ENCODE peak calls at places on chromosomes 7 and 10, in nine cellular contexts. S is dorsolateral prefrontal cortex, T is uterus, V is astrocyte, M is thoracic aorta, Z is cardiac fibroblast, A is nephron progenitor cell, K is cardiac muscle cell, R is neural crest cell. O is an unnamed sample.
A peak's percentile ranks its signal among the peaks of the same experiment; 100 is the strongest.

GRCh38 chr10:119250641-119251314 is 43.4 kb downstream of the GRK5 start:
- DNase-seq in M (no peak), A (no peak), R (no peak), V (peak; percentile 95), K (peak; percentile 85), S (no peak), Z (peak; percentile 94), T (no peak), O (no peak)

GRCh38 chr10:63977329-63977923 is 456.2 kb downstream of the REEP3 start:
- DNase-seq in Z (peak; percentile 57), R (peak; percentile 41), T (no peak), A (peak; percentile 39), M (no peak), V (peak; percentile 2), S (peak; percentile 23), K (peak; percentile 51), O (no peak)

GRCh38 chr10:94631077-94631476 is 52.5 kb upstream of the CYP2C18 start:
- DNase-seq in V (no peak), K (no peak), A (no peak), S (no peak), M (no peak), Z (no peak), R (no peak), T (no peak), O (no peak)

GRCh38 chr7:64618785-64619456 is 47.0 kb upstream of the ZNF107 start:
- DNase-seq in Z (peak; percentile 78), M (no peak), A (no peak), V (peak; percentile 34), T (no peak), K (peak; percentile 83), R (peak; percentile 1), S (no peak), O (no peak)

GRCh38 chr7:2441430-2442058 is 34.7 kb downstream of the GRIFIN start:
- DNase-seq in V (no peak), A (no peak), Z (no peak), K (no peak), M (no peak), T (no peak), R (no peak), S (no peak), O (no peak)

GRCh38 chr7:105298004-105298403 is 90.7 kb downstream of the SRPK2 start:
- DNase-seq in R (no peak), T (no peak), S (no peak), M (no peak), Z (no peak), K (no peak), V (no peak), A (no peak), O (no peak)

GRCh38 chr7:134771889-134772288 is 7.5 kb upstream of the CALD1 start:
- DNase-seq in S (no peak), M (no peak), K (no peak), A (no peak), V (no peak), Z (no peak), T (no peak), R (no peak), O (no peak)

GRCh38 chr7:100089458-100090201 is 861 bp downstream of the COPS6 start:
- DNase-seq in A (no peak), K (no peak), S (no peak), V (no peak), R (no peak), T (no peak), Z (peak; percentile 38), M (no peak), O (no peak)

GRCh38 chr7:105682331-105683070 is 101.2 kb upstream of the EFCAB10 start:
- DNase-seq in A (no peak), V (no peak), Z (no peak), M (no peak), K (peak; percentile 52), S (no peak), T (no peak), R (no peak), O (no peak)

GRCh38 chr7:100484636-100485114 is 948 bp downstream of the NYAP1 start:
- DNase-seq in Z (no peak), V (no peak), A (no peak), R (no peak), S (no peak), T (no peak), M (no peak), K (no peak), O (no peak)

GRCh38 chr7:135217645-135218509 is 6.6 kb upstream of the WDR91 start:
- DNase-seq in R (no peak), S (no peak), K (no peak), T (no peak), A (no peak), M (no peak), Z (no peak), V (no peak), O (no peak)

GRCh38 chr7:19920705-19921104 is 147.3 kb upstream of the TMEM196 start:
- DNase-seq in S (no peak), V (no peak), R (no peak), A (no peak), T (no peak), Z (no peak), M (no peak), K (no peak), O (no peak)

GRCh38 chr7:130888017-130888371 is 154.0 kb upstream of the KLF14 start:
- DNase-seq in V (no peak), R (no peak), Z (peak; percentile 56), A (no peak), T (no peak), M (no peak), K (peak; percentile 48), S (no peak), O (no peak)

GRCh38 chr7:130838738-130839137 is 104.7 kb upstream of the KLF14 start:
- DNase-seq in V (peak; percentile 96), M (no peak), Z (peak; percentile 97), A (no peak), R (no peak), S (no peak), T (no peak), K (peak; percentile 45), O (no peak)

GRCh38 chr10:76942556-76943416 is 694.8 kb downstream of the KCNMA1 start:
- DNase-seq in M (no peak), V (no peak), R (no peak), Z (peak; percentile 43), S (no peak), A (no peak), T (no peak), K (peak; percentile 17), O (no peak)

GRCh38 chr10:23198940-23199767 is 7.0 kb downstream of the PTF1A start:
- DNase-seq in M (no peak), S (no peak), V (no peak), Z (peak; percentile 25), R (no peak), K (no peak), A (peak; percentile 46), T (no peak), O (no peak)

GRCh38 chr7:157008206-157009169 is 2.0 kb downstream of the MNX1 start:
- DNase-seq in S (no peak), K (no peak), R (no peak), A (no peak), V (no peak), T (no peak), M (no peak), Z (no peak), O (no peak)

GRCh38 chr10:131435760-131436448 is 124.4 kb upstream of the TCERG1L start:
- DNase-seq in V (no peak), R (no peak), Z (no peak), K (no peak), A (no peak), T (no peak), S (no peak), M (no peak), O (no peak)

GRCh38 chr7:34523233-34523918 is 134.6 kb upstream of the NPSR1 start:
- DNase-seq in A (no peak), M (no peak), R (no peak), Z (peak; percentile 69), S (no peak), V (peak; percentile 12), K (peak; percentile 1), T (no peak), O (no peak)

GRCh38 chr10:79562135-79562756 is 2.0 kb upstream of the SFTPA2 start:
- DNase-seq in K (peak; percentile 68), M (no peak), T (peak; percentile 38), R (peak; percentile 73), V (peak; percentile 26), A (peak; percentile 78), Z (peak; percentile 61), S (peak; percentile 73), O (peak; percentile 47)

GRCh38 chr10:31219321-31219720 is 99.7 kb upstream of the ZEB1 start:
- DNase-seq in Z (no peak), R (no peak), V (no peak), S (no peak), A (no peak), M (no peak), T (no peak), K (no peak), O (no peak)

GRCh38 chr10:27038168-27038567 is 62.1 kb downstream of the ANKRD26 start:
- DNase-seq in Z (no peak), T (no peak), A (no peak), K (no peak), M (no peak), R (no peak), V (no peak), S (no peak), O (no peak)

GRCh38 chr7:44385384-44386138 is 60.2 kb upstream of the CAMK2B start:
- DNase-seq in Z (no peak), S (no peak), V (no peak), R (no peak), M (no peak), T (no peak), A (no peak), K (no peak), O (no peak)

GRCh38 chr7:95527776-95528250 is 42.1 kb downstream of the ASB4 start:
- DNase-seq in A (no peak), T (no peak), R (no peak), Z (no peak), S (no peak), M (no peak), K (no peak), V (no peak), O (no peak)
- TF ChIP-seq CTCF in A (no peak), T (no peak), R (no peak), Z (no peak), S (no peak), M (peak; percentile 20), K (no peak), V (no peak), O (peak; percentile 20)

GRCh38 chr10:61750943-61751471 is 88.3 kb downstream of the CABCOCO1 start:
- DNase-seq in S (no peak), Z (peak; percentile 82), A (peak; percentile 36), V (peak; percentile 49), K (peak; percentile 82), M (no peak), R (peak; percentile 15), T (peak; percentile 35), O (peak; percentile 39)
- TF ChIP-seq CTCF in S (peak; percentile 42), Z (peak; percentile 86), A (peak; percentile 43), V (peak; percentile 63), K (peak; percentile 88), M (peak; percentile 38), R (peak; percentile 70), T (no peak), O (peak; percentile 50)

GRCh38 chr10:33157108-33157507 is 177.4 kb downstream of the NRP1 start:
- DNase-seq in V (no peak), T (no peak), R (no peak), K (peak; percentile 81), M (no peak), A (no peak), S (no peak), Z (peak; percentile 93), O (no peak)
- TF ChIP-seq CTCF in V (no peak), T (no peak), R (no peak), K (no peak), M (no peak), A (no peak), S (no peak), Z (no peak), O (no peak)

GRCh38 chr10:86349474-86349873 is 17.1 kb downstream of the GRID1 start:
- DNase-seq in Z (no peak), T (no peak), K (peak; percentile 23), M (no peak), A (peak; percentile 60), S (no peak), R (peak; percentile 34), V (no peak), O (no peak)
- TF ChIP-seq CTCF in Z (peak; percentile 3), T (no peak), K (peak; percentile 46), M (no peak), A (peak; percentile 72), S (no peak), R (peak; percentile 61), V (peak; percentile 35), O (no peak)